ENCODE peak calls at places on chromosomes 11 and 22, in ten cellular contexts. K is heart left ventricle, N is left ventricle myocardium inferior, A is nephron progenitor cell, C is mammary epithelial cell, B is fibroblast of lung, F is AG10803, T is GM20000, L is endothelial cell, R is AG09309. M is an unnamed sample.

GRCh38 chr11:892106-892505 is 18.5 kb downstream of the CHID1 start:
- DNase-seq in F (no peak), K (no peak), C (no peak), R (no peak), T (no peak), B (no peak), A (no peak), L (no peak), N (no peak), M (no peak)

GRCh38 chr11:57321996-57322880 is 2.5 kb downstream of the TNKS1BP1 start:
- DNase-seq in C (peak), L (peak), B (peak), K (peak), T (no peak), A (peak), F (peak), N (peak), R (peak), M (peak)

GRCh38 chr11:64096835-64097234 is 61.1 kb downstream of the FLRT1 start:
- DNase-seq in B (no peak), K (no peak), C (no peak), R (no peak), N (no peak), T (no peak), L (no peak), A (no peak), F (no peak), M (no peak)

GRCh38 chr11:76077575-76078150 is 128.6 kb downstream of the WNT11 start:
- DNase-seq in A (no peak), T (no peak), N (no peak), C (no peak), L (no peak), K (no peak), R (no peak), B (peak), F (no peak), M (no peak)

GRCh38 chr22:37804886-37805857 is 2.6 kb upstream of the GCAT start:
- DNase-seq in B (peak), A (peak), N (peak), F (peak), T (peak), L (peak), R (no peak), K (peak), C (peak), M (peak)

GRCh38 chr11:128789497-128790080 is 77.5 kb downstream of the KCNJ1 start:
- DNase-seq in K (no peak), A (no peak), C (no peak), F (no peak), L (no peak), R (no peak), N (no peak), B (no peak), T (no peak), M (no peak)

GRCh38 chr11:26193714-26194373 is 138.1 kb upstream of the ANO3 start:
- DNase-seq in K (no peak), C (no peak), L (no peak), A (no peak), R (no peak), N (no peak), B (no peak), T (no peak), F (peak), M (no peak)

GRCh38 chr11:65437436-65438227 is 15.0 kb downstream of the NEAT1 start:
- DNase-seq in R (no peak), F (peak), A (no peak), C (no peak), N (no peak), T (no peak), K (no peak), L (no peak), B (no peak), M (no peak)

GRCh38 chr11:8959546-8960166 is 4.6 kb downstream of the TMEM9B start:
- DNase-seq in R (peak), L (peak), B (peak), C (peak), A (peak), K (no peak), F (peak), N (no peak), T (peak), M (peak)
- TF ChIP-seq CTCF in R (peak), L (no peak), B (peak), C (peak), A (peak), K (peak), F (peak), N (peak), T (peak), M (peak)

GRCh38 chr11:115869780-115870431 is 365.7 kb upstream of the CADM1 start:
- DNase-seq in B (peak), K (no peak), C (peak), N (no peak), L (peak), T (peak), A (peak), F (no peak), R (no peak), M (no peak)
- TF ChIP-seq CTCF in B (peak), K (peak), C (peak), N (peak), L (peak), T (peak), A (peak), F (no peak), R (peak), M (peak)

GRCh38 chr11:47235163-47235562 is 13.5 kb downstream of the ACP2 start:
- DNase-seq in N (no peak), T (no peak), B (no peak), L (no peak), R (no peak), K (no peak), C (no peak), A (no peak), F (no peak), M (no peak)

GRCh38 chr11:47236482-47236881 is 12.1 kb downstream of the ACP2 start:
- DNase-seq in R (no peak), K (peak), A (no peak), L (no peak), C (no peak), T (no peak), F (peak), N (no peak), B (peak), M (peak)

GRCh38 chr11:47233051-47233450 is 15.6 kb downstream of the ACP2 start:
- DNase-seq in F (no peak), L (no peak), C (no peak), N (no peak), B (no peak), R (no peak), A (no peak), T (no peak), K (peak), M (no peak)

GRCh38 chr11:47234669-47235075 is 13.9 kb downstream of the ACP2 start:
- DNase-seq in T (no peak), L (no peak), R (no peak), N (no peak), C (no peak), K (peak), F (no peak), A (no peak), B (peak), M (no peak)

GRCh38 chr11:47233989-47234668 is 14.5 kb downstream of the ACP2 start:
- DNase-seq in B (peak), K (peak), T (no peak), R (no peak), C (peak), L (peak), F (peak), A (no peak), N (peak), M (peak)
- TF ChIP-seq CTCF in B (peak), K (no peak), T (no peak), R (peak), C (peak), L (no peak), F (peak), A (no peak), N (peak), M (no peak)

GRCh38 chr11:44632466-44633123 is 67.1 kb downstream of the CD82 start:
- DNase-seq in B (peak), A (no peak), N (no peak), L (peak), T (peak), C (no peak), F (no peak), K (no peak), R (no peak), M (peak)
- TF ChIP-seq CTCF in B (peak), A (peak), N (peak), L (no peak), T (peak), C (peak), F (peak), K (peak), R (peak), M (peak)